ENCODE peak calls at places on chromosome 7, in five cellular contexts. S is HuH-7.5; W is activated CD4-positive, alpha-beta T cell treated with anti-CD3 and anti-CD28 coated beads, Interleukin-2, amount 50 U/mL, for 24 hours; L is nephron progenitor cell; H is activated naive CD4-positive, alpha-beta T cell treated with anti-CD3 and anti-CD28 coated beads, Interleukin-2, amount 50 U/mL, for 16 hours. M is an unnamed sample.
A peak's percentile ranks its signal among the peaks of the same experiment; 100 is the strongest.

GRCh38 chr7:2350055-2350454 is 4.6 kb upstream of the EIF3B start:
- DNase-seq in S (no peak), W (no peak), H (no peak), L (no peak), M (no peak)

GRCh38 chr7:93890464-93891068 is at the start of gene TFPI2:
- DNase-seq in L (peak; percentile 78), W (no peak), S (peak; percentile 9), H (peak; percentile 10), M (no peak)

GRCh38 chr7:512541-513311 is 6.9 kb downstream of the PDGFA start:
- DNase-seq in L (no peak), H (no peak), S (no peak), W (no peak), M (no peak)

GRCh38 chr7:24965831-24966708 is 13.9 kb downstream of the OSBPL3 start:
- DNase-seq in S (no peak), W (no peak), L (no peak), H (no peak), M (peak; percentile 82)

GRCh38 chr7:3089493-3089892 is 45.8 kb upstream of the CARD11 start:
- DNase-seq in W (no peak), S (no peak), L (peak; percentile 50), H (no peak), M (peak; percentile 28)

GRCh38 chr7:102849538-102849937 is 63.3 kb upstream of the LRRC17 start:
- DNase-seq in L (no peak), W (no peak), S (no peak), H (no peak), M (no peak)

GRCh38 chr7:118080947-118081346 is 103.0 kb upstream of the LSM8 start:
- DNase-seq in S (no peak), L (no peak), H (peak; percentile 46), W (no peak), M (peak; percentile 7)

GRCh38 chr7:24963218-24963617 is 16.8 kb downstream of the OSBPL3 start:
- DNase-seq in S (no peak), W (no peak), H (no peak), L (no peak), M (no peak)

M was measured in T47D.